ENCODE peak calls at places on chromosome 6, in nine cellular contexts. One of them, this sample, is unnamed.
A peak's percentile ranks its signal among the peaks of the same experiment; 100 is the strongest.

GRCh38 chr6:123380257-123380656 is 256.5 kb downstream of the TRDN start:
- DNase-seq in fibroblast of lung: peak; percentile 12
- DNase-seq in heart left ventricle: no peak
- DNase-seq in astrocyte of the spinal cord: peak; percentile 50
- DNase-seq in sigmoid colon: no peak
- DNase-seq in keratinocyte: no peak
- DNase-seq in LNCaP clone FGC: peak; percentile 1
- DNase-seq in A549: no peak
- DNase-seq in GM12878: no peak
- DNase-seq in this sample: no peak

GRCh38 chr6:51675551-51676275 is 411.7 kb downstream of the PKHD1 start:
- DNase-seq in fibroblast of lung: no peak
- DNase-seq in heart left ventricle: no peak
- DNase-seq in astrocyte of the spinal cord: no peak
- DNase-seq in sigmoid colon: no peak
- DNase-seq in keratinocyte: no peak
- DNase-seq in LNCaP clone FGC: no peak
- DNase-seq in A549: no peak
- DNase-seq in GM12878: no peak
- DNase-seq in this sample: no peak

GRCh38 chr6:83633609-83634008 is 75.3 kb downstream of the SNAP91 start:
- DNase-seq in fibroblast of lung: no peak
- DNase-seq in heart left ventricle: no peak
- DNase-seq in astrocyte of the spinal cord: no peak
- DNase-seq in sigmoid colon: no peak
- DNase-seq in keratinocyte: no peak
- DNase-seq in LNCaP clone FGC: no peak
- DNase-seq in A549: no peak
- DNase-seq in GM12878: no peak
- DNase-seq in this sample: no peak

GRCh38 chr6:168272379-168273011 is 47.1 kb downstream of the DACT2 start:
- DNase-seq in fibroblast of lung: no peak
- DNase-seq in heart left ventricle: no peak
- DNase-seq in astrocyte of the spinal cord: no peak
- DNase-seq in sigmoid colon: no peak
- DNase-seq in keratinocyte: no peak
- DNase-seq in LNCaP clone FGC: no peak
- DNase-seq in A549: no peak
- DNase-seq in GM12878: no peak
- DNase-seq in this sample: no peak

GRCh38 chr6:41027799-41028617 is 11.0 kb downstream of the UNC5CL start:
- DNase-seq in fibroblast of lung: peak; percentile 64
- DNase-seq in heart left ventricle: peak; percentile 85
- DNase-seq in astrocyte of the spinal cord: peak; percentile 69
- DNase-seq in sigmoid colon: peak; percentile 89
- DNase-seq in keratinocyte: no peak
- DNase-seq in LNCaP clone FGC: no peak
- DNase-seq in A549: peak; percentile 59
- DNase-seq in GM12878: peak; percentile 30
- DNase-seq in this sample: no peak

GRCh38 chr6:12288844-12289654 is 1.1 kb upstream of the EDN1 start:
- DNase-seq in fibroblast of lung: peak; percentile 48
- DNase-seq in heart left ventricle: no peak
- DNase-seq in astrocyte of the spinal cord: peak; percentile 76
- DNase-seq in sigmoid colon: no peak
- DNase-seq in keratinocyte: no peak
- DNase-seq in LNCaP clone FGC: no peak
- DNase-seq in A549: peak; percentile 61
- DNase-seq in GM12878: peak; percentile 62
- DNase-seq in this sample: no peak

GRCh38 chr6:137043710-137044365 is 927 bp downstream of the IL20RA start:
- DNase-seq in fibroblast of lung: peak; percentile 48
- DNase-seq in heart left ventricle: no peak
- DNase-seq in astrocyte of the spinal cord: peak; percentile 46
- DNase-seq in sigmoid colon: no peak
- DNase-seq in keratinocyte: no peak
- DNase-seq in LNCaP clone FGC: no peak
- DNase-seq in A549: peak; percentile 3
- DNase-seq in GM12878: no peak
- DNase-seq in this sample: no peak

GRCh38 chr6:56875961-56876360 is 78.9 kb upstream of the BEND6 start:
- DNase-seq in fibroblast of lung: no peak
- DNase-seq in heart left ventricle: no peak
- DNase-seq in astrocyte of the spinal cord: no peak
- DNase-seq in sigmoid colon: no peak
- DNase-seq in keratinocyte: no peak
- DNase-seq in LNCaP clone FGC: no peak
- DNase-seq in A549: peak; percentile 57
- DNase-seq in GM12878: no peak
- DNase-seq in this sample: no peak

GRCh38 chr6:25697537-25698340 is 45.7 kb downstream of the SCGN start:
- DNase-seq in fibroblast of lung: no peak
- DNase-seq in heart left ventricle: no peak
- DNase-seq in astrocyte of the spinal cord: no peak
- DNase-seq in sigmoid colon: no peak
- DNase-seq in keratinocyte: no peak
- DNase-seq in LNCaP clone FGC: no peak
- DNase-seq in A549: no peak
- DNase-seq in GM12878: no peak
- DNase-seq in this sample: no peak

GRCh38 chr6:134826889-134827737 is 122.8 kb downstream of the ALDH8A1 start:
- DNase-seq in fibroblast of lung: peak; percentile 100
- DNase-seq in heart left ventricle: peak; percentile 82
- DNase-seq in astrocyte of the spinal cord: peak; percentile 91
- DNase-seq in sigmoid colon: peak; percentile 89
- DNase-seq in keratinocyte: peak; percentile 89
- DNase-seq in LNCaP clone FGC: no peak
- DNase-seq in A549: no peak
- DNase-seq in GM12878: no peak
- DNase-seq in this sample: peak; percentile 94

GRCh38 chr6:156854466-156855161 is 77.4 kb downstream of the ARID1B start:
- DNase-seq in fibroblast of lung: no peak
- DNase-seq in heart left ventricle: no peak
- DNase-seq in astrocyte of the spinal cord: no peak
- DNase-seq in sigmoid colon: no peak
- DNase-seq in keratinocyte: no peak
- DNase-seq in LNCaP clone FGC: no peak
- DNase-seq in A549: no peak
- DNase-seq in GM12878: no peak
- DNase-seq in this sample: no peak

GRCh38 chr6:115712562-115712961 is 348.1 kb downstream of the FRK start:
- DNase-seq in fibroblast of lung: no peak
- DNase-seq in heart left ventricle: no peak
- DNase-seq in astrocyte of the spinal cord: no peak
- DNase-seq in sigmoid colon: no peak
- DNase-seq in keratinocyte: no peak
- DNase-seq in LNCaP clone FGC: no peak
- DNase-seq in A549: no peak
- DNase-seq in GM12878: no peak
- DNase-seq in this sample: no peak

GRCh38 chr6:140078552-140079126 is 704.2 kb upstream of the CITED2 start:
- DNase-seq in fibroblast of lung: peak; percentile 97
- DNase-seq in heart left ventricle: no peak
- DNase-seq in astrocyte of the spinal cord: peak; percentile 95
- DNase-seq in sigmoid colon: no peak
- DNase-seq in keratinocyte: no peak
- DNase-seq in LNCaP clone FGC: no peak
- DNase-seq in A549: no peak
- DNase-seq in GM12878: no peak
- DNase-seq in this sample: peak; percentile 95

GRCh38 chr6:142417331-142417750 is 115.5 kb downstream of the ADGRG6 start:
- DNase-seq in fibroblast of lung: peak; percentile 80
- DNase-seq in heart left ventricle: no peak
- DNase-seq in astrocyte of the spinal cord: peak; percentile 9
- DNase-seq in sigmoid colon: no peak
- DNase-seq in keratinocyte: no peak
- DNase-seq in LNCaP clone FGC: no peak
- DNase-seq in A549: no peak
- DNase-seq in GM12878: no peak
- DNase-seq in this sample: no peak

GRCh38 chr6:24522090-24522820 is 27.5 kb downstream of the ALDH5A1 start:
- DNase-seq in fibroblast of lung: peak; percentile 64
- DNase-seq in heart left ventricle: no peak
- DNase-seq in astrocyte of the spinal cord: no peak
- DNase-seq in sigmoid colon: no peak
- DNase-seq in keratinocyte: no peak
- DNase-seq in LNCaP clone FGC: no peak
- DNase-seq in A549: no peak
- DNase-seq in GM12878: peak; percentile 59
- DNase-seq in this sample: no peak

GRCh38 chr6:9482030-9482731 is 932.7 kb downstream of the TFAP2A start:
- DNase-seq in fibroblast of lung: peak; percentile 97
- DNase-seq in heart left ventricle: no peak
- DNase-seq in astrocyte of the spinal cord: peak; percentile 94
- DNase-seq in sigmoid colon: no peak
- DNase-seq in keratinocyte: peak; percentile 67
- DNase-seq in LNCaP clone FGC: no peak
- DNase-seq in A549: peak; percentile 44
- DNase-seq in GM12878: no peak
- DNase-seq in this sample: peak; percentile 81

GRCh38 chr6:160194808-160195207 is 63.8 kb downstream of the SLC22A2 start:
- DNase-seq in fibroblast of lung: no peak
- DNase-seq in heart left ventricle: no peak
- DNase-seq in astrocyte of the spinal cord: no peak
- DNase-seq in sigmoid colon: no peak
- DNase-seq in keratinocyte: no peak
- DNase-seq in LNCaP clone FGC: no peak
- DNase-seq in A549: no peak
- DNase-seq in GM12878: no peak
- DNase-seq in this sample: no peak

GRCh38 chr6:135002229-135002844 is 52.3 kb downstream of the HBS1L start:
- DNase-seq in fibroblast of lung: peak; percentile 14
- DNase-seq in heart left ventricle: no peak
- DNase-seq in astrocyte of the spinal cord: peak; percentile 22
- DNase-seq in sigmoid colon: no peak
- DNase-seq in keratinocyte: no peak
- DNase-seq in LNCaP clone FGC: no peak
- DNase-seq in A549: peak; percentile 5
- DNase-seq in GM12878: no peak
- DNase-seq in this sample: no peak

GRCh38 chr6:170130201-170130621 is 160.7 kb downstream of the DLL1 start:
- DNase-seq in fibroblast of lung: no peak
- DNase-seq in heart left ventricle: peak; percentile 56
- DNase-seq in astrocyte of the spinal cord: no peak
- DNase-seq in sigmoid colon: peak; percentile 57
- DNase-seq in keratinocyte: no peak
- DNase-seq in LNCaP clone FGC: no peak
- DNase-seq in A549: no peak
- DNase-seq in GM12878: no peak
- DNase-seq in this sample: no peak

GRCh38 chr6:48511382-48511781 is 400.4 kb upstream of the PTCHD4 start:
- DNase-seq in fibroblast of lung: no peak
- DNase-seq in heart left ventricle: no peak
- DNase-seq in astrocyte of the spinal cord: no peak
- DNase-seq in sigmoid colon: no peak
- DNase-seq in keratinocyte: no peak
- DNase-seq in LNCaP clone FGC: no peak
- DNase-seq in A549: no peak
- DNase-seq in GM12878: no peak
- DNase-seq in this sample: no peak

DNA sequence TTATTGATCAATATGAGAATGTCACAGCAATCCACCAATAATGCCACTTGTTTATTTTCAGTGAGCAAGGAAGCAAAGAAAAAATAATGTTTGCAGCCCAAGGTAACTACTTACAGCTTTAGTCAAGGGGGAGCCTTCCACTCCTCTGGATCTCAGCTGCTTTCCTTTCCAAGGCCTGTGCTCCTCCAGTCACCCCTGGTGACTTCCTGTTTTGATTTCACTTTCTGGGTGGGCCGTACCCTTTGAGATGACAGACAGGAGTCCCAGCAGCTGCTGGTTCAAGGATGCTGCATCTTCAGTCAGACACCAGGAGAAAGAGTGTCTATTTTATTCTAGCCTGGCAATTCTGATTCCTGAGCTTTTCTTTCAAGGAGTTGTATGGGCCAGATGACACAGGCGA is 5.6 kb upstream of the VNN2 start:
- DNase-seq in fibroblast of lung: no peak
- DNase-seq in heart left ventricle: no peak
- DNase-seq in astrocyte of the spinal cord: no peak
- DNase-seq in sigmoid colon: no peak
- DNase-seq in keratinocyte: no peak
- DNase-seq in LNCaP clone FGC: no peak
- DNase-seq in A549: no peak
- DNase-seq in GM12878: peak; percentile 32
- DNase-seq in this sample: no peak
- H3K4me3 ChIP-seq in fibroblast of lung: no peak overlapping the region
- H3K4me3 ChIP-seq in heart left ventricle: no peak overlapping the region
- H3K4me3 ChIP-seq in astrocyte of the spinal cord: no peak overlapping the region
- H3K4me3 ChIP-seq in sigmoid colon: no peak overlapping the region
- H3K4me3 ChIP-seq in keratinocyte: no peak overlapping the region
- H3K4me3 ChIP-seq in LNCaP clone FGC: no peak overlapping the region
- H3K4me3 ChIP-seq in A549: no peak overlapping the region
- H3K4me3 ChIP-seq in GM12878: peak overlapping the region; percentile 77
- H3K4me3 ChIP-seq in this sample: no peak overlapping the region

GRCh38 chr6:107674995-107675738 is 148.9 kb downstream of the SCML4 start:
- DNase-seq in fibroblast of lung: peak; percentile 77
- DNase-seq in heart left ventricle: peak; percentile 87
- DNase-seq in astrocyte of the spinal cord: peak; percentile 83
- DNase-seq in sigmoid colon: peak; percentile 91
- DNase-seq in keratinocyte: peak; percentile 21
- DNase-seq in LNCaP clone FGC: peak; percentile 67
- DNase-seq in A549: peak; percentile 78
- DNase-seq in GM12878: peak; percentile 45
- DNase-seq in this sample: no peak
- H3K4me3 ChIP-seq in fibroblast of lung: no peak overlapping the region
- H3K4me3 ChIP-seq in heart left ventricle: no peak overlapping the region
- H3K4me3 ChIP-seq in astrocyte of the spinal cord: no peak overlapping the region
- H3K4me3 ChIP-seq in sigmoid colon: no peak overlapping the region
- H3K4me3 ChIP-seq in keratinocyte: no peak overlapping the region
- H3K4me3 ChIP-seq in LNCaP clone FGC: peak overlapping the region; percentile 37
- H3K4me3 ChIP-seq in A549: no peak overlapping the region
- H3K4me3 ChIP-seq in GM12878: no peak overlapping the region
- H3K4me3 ChIP-seq in this sample: no peak overlapping the region

GRCh38 chr6:112038268-112038667 is 15.6 kb upstream of the CCN6 start:
- DNase-seq in fibroblast of lung: peak; percentile 25
- DNase-seq in heart left ventricle: no peak
- DNase-seq in astrocyte of the spinal cord: no peak
- DNase-seq in sigmoid colon: peak; percentile 77
- DNase-seq in keratinocyte: no peak
- DNase-seq in LNCaP clone FGC: no peak
- DNase-seq in A549: no peak
- DNase-seq in GM12878: no peak
- DNase-seq in this sample: no peak
- H3K4me3 ChIP-seq in fibroblast of lung: no peak overlapping the region
- H3K4me3 ChIP-seq in heart left ventricle: no peak overlapping the region
- H3K4me3 ChIP-seq in astrocyte of the spinal cord: no peak overlapping the region
- H3K4me3 ChIP-seq in sigmoid colon: no peak overlapping the region
- H3K4me3 ChIP-seq in keratinocyte: no peak overlapping the region
- H3K4me3 ChIP-seq in LNCaP clone FGC: no peak overlapping the region
- H3K4me3 ChIP-seq in A549: no peak overlapping the region
- H3K4me3 ChIP-seq in GM12878: no peak overlapping the region
- H3K4me3 ChIP-seq in this sample: no peak overlapping the region

DNA sequence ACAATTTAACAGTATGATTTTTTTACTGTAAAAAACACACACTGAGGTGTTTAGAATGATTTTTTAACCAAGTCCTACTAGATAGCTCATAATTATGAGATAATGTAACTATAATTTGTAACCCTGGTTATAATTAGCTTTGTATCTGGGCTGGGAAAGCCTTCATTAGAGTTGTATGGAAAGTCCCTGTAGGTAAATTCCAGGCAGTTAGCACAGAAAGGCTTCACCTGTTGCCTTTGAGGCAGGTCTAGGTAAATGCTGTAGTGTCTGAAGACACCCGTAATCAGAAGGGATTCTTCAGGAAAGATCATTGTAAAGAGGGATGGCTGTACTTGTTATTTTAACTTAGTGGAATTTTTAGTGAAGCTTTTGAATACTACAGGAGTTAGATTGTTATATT is 1.9 kb downstream of the TMEM200A start:
- DNase-seq in fibroblast of lung: no peak
- DNase-seq in heart left ventricle: no peak
- DNase-seq in astrocyte of the spinal cord: no peak
- DNase-seq in sigmoid colon: no peak
- DNase-seq in keratinocyte: no peak
- DNase-seq in LNCaP clone FGC: no peak
- DNase-seq in A549: no peak
- DNase-seq in GM12878: no peak
- DNase-seq in this sample: no peak
- H3K4me3 ChIP-seq in fibroblast of lung: peak overlapping the region; percentile 94
- H3K4me3 ChIP-seq in heart left ventricle: no peak overlapping the region
- H3K4me3 ChIP-seq in astrocyte of the spinal cord: peak overlapping the region; percentile 93
- H3K4me3 ChIP-seq in sigmoid colon: no peak overlapping the region
- H3K4me3 ChIP-seq in keratinocyte: peak overlapping the region; percentile 93
- H3K4me3 ChIP-seq in LNCaP clone FGC: no peak overlapping the region
- H3K4me3 ChIP-seq in A549: no peak overlapping the region
- H3K4me3 ChIP-seq in GM12878: no peak overlapping the region
- H3K4me3 ChIP-seq in this sample: peak overlapping the region; percentile 92